ENCODE peak calls at places on chromosomes 6 and 20, in four cellular contexts. V is H1, I is HCT116, D is K562. O is an unnamed sample.

GRCh38 chr6:136734977-136735376 is 57.3 kb downstream of the MAP3K5 start:
- DNase-seq in V (no peak), I (no peak), D (no peak), O (no peak)

GRCh38 chr6:21742238-21742660 is 148.7 kb downstream of the SOX4 start:
- DNase-seq in V (no peak), I (peak), D (no peak), O (peak)

GRCh38 chr6:138406443-138406842 is 2.4 kb downstream of the HEBP2 start:
- DNase-seq in V (peak), I (no peak), D (no peak), O (peak)

GRCh38 chr20:53894707-53895384 is 175.5 kb downstream of the BCAS1 start:
- DNase-seq in V (no peak), I (no peak), D (no peak), O (no peak)

GRCh38 chr20:4135385-4136077 is 120.2 kb upstream of the RNF24 start:
- DNase-seq in V (no peak), I (peak), D (peak), O (no peak)

GRCh38 chr20:49942942-49943341 is 6.7 kb downstream of the RNF114 start:
- DNase-seq in V (no peak), I (no peak), D (no peak), O (no peak)

GRCh38 chr20:50470249-50470858 is 39.8 kb upstream of the PTPN1 start:
- DNase-seq in V (no peak), I (no peak), D (no peak), O (no peak)

GRCh38 chr6:1893470-1894130 is 283.9 kb downstream of the FOXC1 start:
- DNase-seq in V (no peak), I (no peak), D (peak), O (no peak)

GRCh38 chr6:108838101-108838717 is 10.0 kb upstream of the ARMC2 start:
- DNase-seq in V (peak), I (no peak), D (no peak), O (no peak)

GRCh38 chr6:43964659-43965570 is 162.3 kb downstream of the MRPL14 start:
- DNase-seq in V (peak), I (no peak), D (no peak), O (no peak)

GRCh38 chr20:3277686-3278465 is 38.9 kb upstream of the SLC4A11 start:
- DNase-seq in V (no peak), I (no peak), D (no peak), O (peak)

GRCh38 chr20:62357681-62358080 is 9.4 kb downstream of the LAMA5 start:
- DNase-seq in V (no peak), I (no peak), D (no peak), O (no peak)

GRCh38 chr20:37297066-37297736 is 7.7 kb downstream of the MANBAL start:
- DNase-seq in V (no peak), I (no peak), D (no peak), O (no peak)

GRCh38 chr20:36624068-36624813 is 18.7 kb downstream of the RAB5IF start:
- DNase-seq in V (no peak), I (no peak), D (no peak), O (no peak)

GRCh38 chr6:137783640-137784198 is 83.3 kb upstream of the TNFAIP3 start:
- DNase-seq in V (no peak), I (no peak), D (no peak), O (no peak)

GRCh38 chr20:35088231-35088794 is 4.3 kb downstream of the TRPC4AP start:
- DNase-seq in V (no peak), I (no peak), D (no peak), O (no peak)

GRCh38 chr6:7216941-7217621 is 95.9 kb downstream of the SSR1 start:
- DNase-seq in V (no peak), I (no peak), D (no peak), O (no peak)

GRCh38 chr6:119313937-119314893 is 35.3 kb downstream of the MAN1A1 start:
- DNase-seq in V (no peak), I (no peak), D (no peak), O (no peak)

GRCh38 chr6:10101551-10102252 is 313.2 kb downstream of the TFAP2A start:
- DNase-seq in V (no peak), I (no peak), D (no peak), O (no peak)

GRCh38 chr6:64703922-64704321 is 1003.1 kb downstream of the EYS start:
- DNase-seq in V (no peak), I (no peak), D (no peak), O (no peak)

GRCh38 chr6:138234363-138234762 is 16.1 kb upstream of the PBOV1 start:
- DNase-seq in V (no peak), I (no peak), D (no peak), O (no peak)

GRCh38 chr6:145813285-145814034 is 1.1 kb downstream of the FBXO30 start:
- DNase-seq in V (no peak), I (no peak), D (no peak), O (peak)

GRCh38 chr20:34396408-34396807 is 33.3 kb downstream of the ITCH start:
- DNase-seq in V (no peak), I (no peak), D (no peak), O (no peak)

GRCh38 chr6:123550052-123550617 is 86.6 kb downstream of the TRDN start:
- DNase-seq in V (no peak), I (no peak), D (no peak), O (no peak)

GRCh38 chr20:62512812-62513211 is 37.0 kb upstream of the GATA5 start:
- DNase-seq in V (no peak), I (no peak), D (no peak), O (no peak)

GRCh38 chr20:26135325-26136110 is 438.9 kb upstream of the ZNF337 start:
- DNase-seq in V (no peak), I (no peak), D (no peak), O (peak)

GRCh38 chr6:18349350-18349749 is 37.8 kb upstream of the RNF144B start:
- DNase-seq in V (no peak), I (no peak), D (no peak), O (peak)

GRCh38 chr6:42978487-42978792 is 541 bp downstream of the PEX6 start:
- DNase-seq in V (peak), I (no peak), D (peak), O (peak)

GRCh38 chr6:45724511-45724910 is 291.1 kb downstream of the CLIC5 start:
- DNase-seq in V (no peak), I (peak), D (no peak), O (no peak)

DNA sequence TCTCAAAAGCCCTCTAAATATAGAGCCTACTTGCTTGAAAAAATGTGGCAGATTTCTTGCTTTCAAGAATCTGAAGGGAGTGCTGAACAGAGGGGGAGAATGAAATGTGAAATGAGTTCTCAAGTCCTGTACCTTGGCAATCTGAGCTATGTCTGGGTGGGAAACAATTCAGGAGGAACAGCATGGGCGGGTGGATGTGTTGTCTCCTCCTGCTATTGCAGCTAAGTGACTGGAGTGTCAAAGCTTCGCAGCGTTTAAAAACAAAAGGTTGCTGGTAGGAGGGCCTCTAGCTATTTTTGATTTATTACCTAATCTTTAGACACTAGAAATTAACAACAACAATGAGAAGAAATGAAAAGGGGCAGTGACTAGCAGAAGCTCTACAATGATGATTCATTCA is 102.5 kb upstream of the ARG1 start:
- DNase-seq in V (no peak), I (no peak), D (no peak), O (no peak)
- TF ChIP-seq JUND in V (no peak), I (no peak), D (no peak), O (no peak)

DNA sequence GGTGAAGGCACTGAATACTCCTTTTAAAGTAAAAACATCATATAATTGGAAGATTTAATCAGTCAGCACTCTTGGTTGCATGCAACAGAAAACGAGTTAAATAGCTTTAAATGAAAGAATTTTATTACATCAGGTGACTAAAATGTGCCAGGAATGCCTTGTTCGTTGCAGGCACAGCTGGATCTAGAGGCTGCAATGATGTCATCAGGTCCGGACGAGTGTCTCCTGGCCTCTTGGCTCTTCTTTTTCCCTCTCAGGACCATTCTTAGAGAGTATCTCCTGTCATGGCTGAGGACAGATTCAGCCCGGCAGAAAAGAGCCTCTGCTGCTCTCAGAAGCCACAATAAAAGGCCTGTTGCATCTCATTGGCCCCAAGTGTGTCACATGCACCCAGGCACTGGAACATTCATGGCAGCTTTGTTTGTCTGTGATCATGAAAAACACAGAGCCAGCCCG is 510.7 kb upstream of the SULF2 start:
- DNase-seq in V (no peak), I (no peak), D (no peak), O (no peak)
- TF ChIP-seq JUND in V (no peak), I (no peak), D (no peak), O (no peak)

DNA sequence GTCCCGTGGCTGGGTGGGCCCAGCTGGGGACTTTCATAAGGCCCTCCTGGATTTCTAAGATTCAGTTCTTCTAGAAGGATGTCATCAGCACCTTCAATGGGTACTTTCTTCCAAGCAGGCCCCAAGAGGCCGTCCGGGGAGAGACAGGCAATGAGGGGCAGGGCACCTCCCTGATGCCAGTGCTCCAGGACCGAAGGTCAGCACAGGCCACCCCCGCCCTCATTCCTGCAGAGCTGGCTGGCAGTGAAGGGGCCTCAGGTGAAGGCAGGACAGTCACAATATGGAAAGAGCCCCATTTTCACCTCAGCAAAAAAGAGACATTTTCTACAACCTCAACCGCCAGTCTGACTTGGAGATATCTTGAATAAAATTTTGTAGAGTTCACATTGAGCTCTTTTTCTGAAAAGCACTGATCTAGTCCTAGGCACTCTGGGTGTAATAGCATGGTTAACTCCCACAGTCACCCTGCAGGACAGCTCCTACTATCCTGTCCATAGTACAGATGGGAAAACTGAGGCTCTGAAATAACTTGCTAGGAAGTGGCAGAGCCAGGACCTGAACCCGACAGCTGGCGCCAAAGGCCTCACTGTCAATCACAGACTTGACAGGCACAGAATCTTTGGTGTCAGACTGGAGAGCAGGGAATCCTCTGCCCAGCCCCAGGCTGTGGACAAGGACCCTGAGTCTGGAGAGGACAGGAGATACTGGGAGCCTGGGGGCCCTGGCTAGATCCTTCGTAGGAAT is 50.3 kb downstream of the RRBP1 start:
- DNase-seq in V (no peak), I (no peak), D (no peak), O (no peak)
- TF ChIP-seq JUND in V (no peak), I (no peak), D (no peak), O (no peak)

GRCh38 chr20:12069181-12069580 is 151.5 kb downstream of the BTBD3 start:
- DNase-seq in V (no peak), I (no peak), D (no peak), O (no peak)
- TF ChIP-seq JUND in V (no peak), I (no peak), D (no peak), O (no peak)

GRCh38 chr6:167661456-167662103 is 165.1 kb upstream of the AFDN start:
- DNase-seq in V (no peak), I (no peak), D (no peak), O (no peak)
- TF ChIP-seq JUND in V (no peak), I (no peak), D (no peak), O (no peak)

DNA sequence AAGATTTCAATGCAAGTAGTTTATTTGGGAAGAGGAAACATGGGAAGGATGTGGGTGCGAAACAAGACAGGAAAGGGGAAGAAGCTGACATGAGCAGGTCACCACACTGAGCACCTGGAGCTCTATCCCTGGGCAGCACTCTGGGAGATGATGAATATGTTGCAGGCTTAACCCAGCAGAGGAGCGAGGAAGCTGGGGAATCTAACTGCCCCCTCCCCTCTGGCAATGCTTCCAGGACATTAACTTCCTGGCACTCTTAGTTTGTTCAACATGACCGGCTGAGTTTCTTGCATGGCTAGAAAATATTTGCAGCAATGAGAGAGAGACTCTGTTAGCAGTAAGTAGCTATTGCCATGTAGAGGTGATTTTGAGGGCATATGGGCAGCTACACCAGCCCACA is 4.9 kb upstream of the ADA start:
- DNase-seq in V (no peak), I (no peak), D (no peak), O (no peak)
- TF ChIP-seq JUND in V (no peak), I (no peak), D (no peak), O (no peak)

GRCh38 chr6:85650606-85651005 is 7.9 kb upstream of the SYNCRIP start:
- DNase-seq in V (no peak), I (no peak), D (no peak), O (no peak)
- TF ChIP-seq JUND in V (no peak), I (no peak), D (no peak), O (no peak)

GRCh38 chr20:6704132-6704861 is 63.2 kb upstream of the BMP2 start:
- DNase-seq in V (no peak), I (no peak), D (no peak), O (no peak)
- TF ChIP-seq JUND in V (no peak), I (no peak), D (no peak), O (no peak)

GRCh38 chr20:637559-637958 is 15.4 kb downstream of the SRXN1 start:
- DNase-seq in V (no peak), I (no peak), D (no peak), O (no peak)

GRCh38 chr20:634526-634925 is 18.5 kb downstream of the SRXN1 start:
- DNase-seq in V (no peak), I (no peak), D (no peak), O (no peak)

GRCh38 chr20:638579-638978 is 14.4 kb downstream of the SRXN1 start:
- DNase-seq in V (no peak), I (no peak), D (no peak), O (no peak)

GRCh38 chr20:635028-635427 is 18.0 kb downstream of the SRXN1 start:
- DNase-seq in V (no peak), I (no peak), D (no peak), O (no peak)

GRCh38 chr20:635609-636338 is 17.2 kb downstream of the SRXN1 start:
- DNase-seq in V (no peak), I (no peak), D (no peak), O (no peak)
- TF ChIP-seq JUND in V (no peak), I (no peak), D (no peak), O (no peak)